ENCODE peak calls at places on chromosomes 6 and 20, in seven cellular contexts. F is MV-4-11; T is M059J; W is EH; D is T-cell; B is stimulated activated naive CD8-positive, alpha-beta T cell treated with anti-CD3 and anti-CD28 coated beads, Interleukin-15, Interleukin-2, amounts not matched to agents 100 U/mL and 50 U/mL, for 24 hours; S is substantia nigra. N is an unnamed sample.

GRCh38 chr6:30972816-30973215 is 10.7 kb upstream of the MUC21 start:
- DNase-seq in F (no peak), T (peak), W (no peak), D (no peak), B (no peak), S (no peak), N (no peak)

GRCh38 chr6:121413831-121414368 is 21.5 kb upstream of the GJA1 start:
- DNase-seq in F (no peak), T (peak), W (no peak), D (no peak), B (no peak), S (no peak), N (no peak)

GRCh38 chr20:31707994-31708744 is 14.5 kb downstream of the BCL2L1 start:
- DNase-seq in F (peak), T (no peak), W (no peak), D (no peak), B (no peak), S (peak), N (no peak)

GRCh38 chr6:27479319-27480182 is 6.6 kb upstream of the ZNF184 start:
- DNase-seq in F (peak), T (peak), W (peak), D (peak), B (peak), S (peak), N (peak)

GRCh38 chr20:36384022-36384619 is 78.0 kb downstream of the DLGAP4 start:
- DNase-seq in F (peak), T (peak), W (peak), D (no peak), B (peak), S (no peak), N (no peak)

GRCh38 chr6:43669922-43670622 is 17.5 kb downstream of the MRPS18A start:
- DNase-seq in F (peak), T (peak), W (no peak), D (no peak), B (peak), S (no peak), N (no peak)

GRCh38 chr6:11493979-11494378 is 43.6 kb upstream of the TMEM170B start:
- DNase-seq in F (no peak), T (peak), W (peak), D (no peak), B (no peak), S (no peak), N (no peak)

GRCh38 chr6:119929121-119929520 is 579.6 kb upstream of the MAN1A1 start:
- DNase-seq in F (no peak), T (no peak), W (no peak), D (no peak), B (no peak), S (no peak), N (no peak)

GRCh38 chr6:66429220-66429619 is 722.2 kb upstream of the EYS start:
- DNase-seq in F (no peak), T (no peak), W (no peak), D (no peak), B (no peak), S (no peak), N (no peak)

GRCh38 chr6:137214931-137215330 is 4.3 kb downstream of the IFNGR1 start:
- DNase-seq in F (no peak), T (no peak), W (peak), D (no peak), B (no peak), S (no peak), N (no peak)

GRCh38 chr6:86715676-86716075 is 221.7 kb upstream of the HTR1E start:
- DNase-seq in F (no peak), T (peak), W (no peak), D (no peak), B (no peak), S (no peak), N (no peak)

GRCh38 chr20:45920795-45921617 is 9.1 kb upstream of the PLTP start:
- DNase-seq in F (no peak), T (no peak), W (no peak), D (no peak), B (no peak), S (no peak), N (no peak)

GRCh38 chr6:166277021-166277420 is 31.2 kb downstream of the PRR18 start:
- DNase-seq in F (no peak), T (peak), W (peak), D (no peak), B (no peak), S (peak), N (peak)

GRCh38 chr6:4460595-4461475 is 315.4 kb upstream of the CDYL start:
- DNase-seq in F (peak), T (no peak), W (peak), D (no peak), B (no peak), S (peak), N (peak)

GRCh38 chr6:26025047-26025893 is 62.0 kb upstream of the HFE start:
- DNase-seq in F (no peak), T (peak), W (peak), D (no peak), B (no peak), S (no peak), N (no peak)

GRCh38 chr6:125188037-125188436 is 34.5 kb downstream of the TPD52L1 start:
- DNase-seq in F (no peak), T (peak), W (peak), D (no peak), B (no peak), S (no peak), N (no peak)